ENCODE peak calls at places on chromosomes 5 and 9, in six cellular contexts. One of them, this sample, is unnamed.

GRCh38 chr5:14526493-14526892 is 55.1 kb upstream of the OTULINL start:
- DNase-seq in K562: no peak
- DNase-seq in neural progenitor cell: no peak
- DNase-seq in left ventricle myocardium inferior: no peak
- DNase-seq in pancreas: no peak
- DNase-seq in A549: no peak
- DNase-seq in this sample: no peak

GRCh38 chr9:18861599-18862546 is 171.1 kb downstream of the SAXO1 start:
- DNase-seq in pancreas: no peak
- DNase-seq in neural progenitor cell: peak
- DNase-seq in K562: no peak
- DNase-seq in left ventricle myocardium inferior: peak
- DNase-seq in A549: no peak
- DNase-seq in this sample: peak

GRCh38 chr9:13450723-13451122 is 171.2 kb upstream of the MPDZ start:
- DNase-seq in K562: no peak
- DNase-seq in left ventricle myocardium inferior: no peak
- DNase-seq in neural progenitor cell: peak
- DNase-seq in pancreas: no peak
- DNase-seq in A549: no peak
- DNase-seq in this sample: peak

GRCh38 chr5:72661405-72661804 is 154.2 kb upstream of the ZNF366 start:
- DNase-seq in neural progenitor cell: no peak
- DNase-seq in A549: no peak
- DNase-seq in pancreas: no peak
- DNase-seq in K562: no peak
- DNase-seq in left ventricle myocardium inferior: no peak
- DNase-seq in this sample: peak

GRCh38 chr5:158629591-158630312 is 470.0 kb downstream of the EBF1 start:
- DNase-seq in neural progenitor cell: no peak
- DNase-seq in left ventricle myocardium inferior: no peak
- DNase-seq in K562: no peak
- DNase-seq in A549: no peak
- DNase-seq in pancreas: no peak
- DNase-seq in this sample: no peak

GRCh38 chr9:33510264-33511183 is 13.5 kb upstream of the ANKRD18B start:
- DNase-seq in pancreas: peak
- DNase-seq in A549: peak
- DNase-seq in neural progenitor cell: peak
- DNase-seq in K562: peak
- DNase-seq in left ventricle myocardium inferior: peak
- DNase-seq in this sample: peak

GRCh38 chr9:99345936-99346335 is 123.9 kb downstream of the SEC61B start:
- DNase-seq in neural progenitor cell: no peak
- DNase-seq in pancreas: no peak
- DNase-seq in K562: no peak
- DNase-seq in left ventricle myocardium inferior: no peak
- DNase-seq in A549: no peak
- DNase-seq in this sample: no peak

GRCh38 chr5:71816307-71816706 is 97.2 kb downstream of the CARTPT start:
- DNase-seq in A549: no peak
- DNase-seq in left ventricle myocardium inferior: no peak
- DNase-seq in neural progenitor cell: no peak
- DNase-seq in pancreas: no peak
- DNase-seq in K562: no peak
- DNase-seq in this sample: no peak

GRCh38 chr5:114360816-114361723 is 800 bp upstream of the KCNN2 start:
- DNase-seq in left ventricle myocardium inferior: peak
- DNase-seq in pancreas: peak
- DNase-seq in K562: no peak
- DNase-seq in neural progenitor cell: peak
- DNase-seq in A549: peak
- DNase-seq in this sample: no peak

GRCh38 chr9:89756891-89757537 is 152.2 kb downstream of the GADD45G start:
- DNase-seq in A549: no peak
- DNase-seq in K562: no peak
- DNase-seq in left ventricle myocardium inferior: peak
- DNase-seq in pancreas: no peak
- DNase-seq in neural progenitor cell: no peak
- DNase-seq in this sample: no peak

GRCh38 chr5:58455066-58455465 is 4.8 kb downstream of the PLK2 start:
- DNase-seq in K562: no peak
- DNase-seq in neural progenitor cell: no peak
- DNase-seq in left ventricle myocardium inferior: no peak
- DNase-seq in A549: no peak
- DNase-seq in pancreas: no peak
- DNase-seq in this sample: peak

GRCh38 chr9:114033397-114034103 is 44.5 kb downstream of the AMBP start:
- DNase-seq in left ventricle myocardium inferior: no peak
- DNase-seq in neural progenitor cell: peak
- DNase-seq in pancreas: no peak
- DNase-seq in A549: no peak
- DNase-seq in K562: peak
- DNase-seq in this sample: peak

GRCh38 chr9:82149647-82150046 is 161.1 kb downstream of the SPATA31D1 start:
- DNase-seq in pancreas: no peak
- DNase-seq in A549: no peak
- DNase-seq in K562: no peak
- DNase-seq in neural progenitor cell: no peak
- DNase-seq in left ventricle myocardium inferior: no peak
- DNase-seq in this sample: no peak

GRCh38 chr5:60522299-60522915 is 177.6 kb downstream of the DEPDC1B start:
- DNase-seq in A549: no peak
- DNase-seq in K562: no peak
- DNase-seq in neural progenitor cell: no peak
- DNase-seq in left ventricle myocardium inferior: no peak
- DNase-seq in pancreas: no peak
- DNase-seq in this sample: peak

GRCh38 chr5:81391-82021 is 10.5 kb upstream of the PLEKHG4B start:
- DNase-seq in neural progenitor cell: peak
- DNase-seq in A549: no peak
- DNase-seq in K562: no peak
- DNase-seq in left ventricle myocardium inferior: no peak
- DNase-seq in pancreas: no peak
- DNase-seq in this sample: no peak

GRCh38 chr9:591292-591691 is 250.2 kb upstream of the DMRT1 start:
- DNase-seq in pancreas: peak
- DNase-seq in left ventricle myocardium inferior: peak
- DNase-seq in K562: no peak
- DNase-seq in A549: no peak
- DNase-seq in neural progenitor cell: no peak
- DNase-seq in this sample: peak

GRCh38 chr5:14347522-14347921 is 204.4 kb downstream of the TRIO start:
- DNase-seq in K562: no peak
- DNase-seq in left ventricle myocardium inferior: no peak
- DNase-seq in neural progenitor cell: no peak
- DNase-seq in pancreas: no peak
- DNase-seq in A549: no peak
- DNase-seq in this sample: no peak

GRCh38 chr9:70466976-70467551 is 52.6 kb upstream of the KLF9 start:
- DNase-seq in K562: no peak
- DNase-seq in A549: no peak
- DNase-seq in pancreas: no peak
- DNase-seq in neural progenitor cell: no peak
- DNase-seq in left ventricle myocardium inferior: no peak
- DNase-seq in this sample: peak

GRCh38 chr9:108003551-108003950 is 514.0 kb upstream of the KLF4 start:
- DNase-seq in neural progenitor cell: no peak
- DNase-seq in left ventricle myocardium inferior: no peak
- DNase-seq in A549: no peak
- DNase-seq in K562: no peak
- DNase-seq in pancreas: no peak
- DNase-seq in this sample: no peak

GRCh38 chr9:107999011-107999410 is 509.4 kb upstream of the KLF4 start:
- DNase-seq in K562: no peak
- DNase-seq in neural progenitor cell: peak
- DNase-seq in left ventricle myocardium inferior: no peak
- DNase-seq in pancreas: no peak
- DNase-seq in A549: no peak
- DNase-seq in this sample: no peak

GRCh38 chr9:108001219-108001618 is 511.6 kb upstream of the KLF4 start:
- DNase-seq in K562: no peak
- DNase-seq in pancreas: no peak
- DNase-seq in left ventricle myocardium inferior: no peak
- DNase-seq in neural progenitor cell: no peak
- DNase-seq in A549: no peak
- DNase-seq in this sample: no peak

GRCh38 chr9:108002296-108003056 is 512.9 kb upstream of the KLF4 start:
- DNase-seq in K562: no peak
- DNase-seq in A549: no peak
- DNase-seq in pancreas: no peak
- DNase-seq in neural progenitor cell: no peak
- DNase-seq in left ventricle myocardium inferior: no peak
- DNase-seq in this sample: peak

DNA sequence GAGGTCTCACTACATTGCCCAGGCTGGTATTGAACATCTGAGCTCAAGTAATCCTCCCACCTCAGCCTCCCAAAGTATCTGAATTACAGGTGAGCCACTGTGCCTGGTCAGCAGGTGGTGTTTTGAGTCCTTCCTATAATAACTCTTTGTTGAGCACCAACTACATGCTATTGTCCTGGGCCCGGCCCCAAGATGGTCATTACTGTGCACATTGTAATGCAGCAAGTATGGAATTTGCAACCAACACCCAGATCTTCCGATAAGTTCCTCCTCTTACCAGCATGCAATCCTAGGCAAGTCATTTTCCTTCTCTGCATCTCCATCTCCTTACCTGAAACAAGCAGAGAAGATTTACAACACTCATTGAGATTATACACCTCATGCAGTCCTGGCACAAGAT is 510.3 kb upstream of the KLF4 start:
- DNase-seq in A549: no peak
- DNase-seq in left ventricle myocardium inferior: no peak
- DNase-seq in pancreas: no peak
- DNase-seq in K562: no peak
- DNase-seq in neural progenitor cell: no peak
- DNase-seq in this sample: no peak
- TF ChIP-seq CTCF in A549: no peak
- TF ChIP-seq CTCF in left ventricle myocardium inferior: no peak
- TF ChIP-seq CTCF in pancreas: no peak
- TF ChIP-seq CTCF in K562: no peak
- TF ChIP-seq CTCF in neural progenitor cell: no peak
- TF ChIP-seq CTCF in this sample: no peak

GRCh38 chr5:5271606-5272321 is 131.6 kb downstream of the ADAMTS16 start:
- DNase-seq in pancreas: no peak
- DNase-seq in neural progenitor cell: peak
- DNase-seq in left ventricle myocardium inferior: no peak
- DNase-seq in K562: no peak
- DNase-seq in A549: no peak
- DNase-seq in this sample: no peak
- H3K4me3 ChIP-seq in pancreas: no peak
- H3K4me3 ChIP-seq in neural progenitor cell: no peak
- H3K4me3 ChIP-seq in left ventricle myocardium inferior: peak
- H3K4me3 ChIP-seq in K562: no peak
- H3K4me3 ChIP-seq in A549: no peak
- H3K4me3 ChIP-seq in this sample: peak

GRCh38 chr9:135087489-135087791 is at the start of gene OLFM1:
- DNase-seq in neural progenitor cell: peak
- DNase-seq in pancreas: peak
- DNase-seq in A549: peak
- DNase-seq in left ventricle myocardium inferior: peak
- DNase-seq in K562: peak
- DNase-seq in this sample: peak
- TF ChIP-seq CTCF in neural progenitor cell: peak
- TF ChIP-seq CTCF in pancreas: peak
- TF ChIP-seq CTCF in A549: peak
- TF ChIP-seq CTCF in left ventricle myocardium inferior: peak
- TF ChIP-seq CTCF in K562: peak
- TF ChIP-seq CTCF in this sample: peak

GRCh38 chr9:30773427-30773826 is 1611.0 kb upstream of the ACO1 start:
- DNase-seq in K562: no peak
- DNase-seq in A549: no peak
- DNase-seq in left ventricle myocardium inferior: no peak
- DNase-seq in pancreas: peak
- DNase-seq in neural progenitor cell: no peak
- DNase-seq in this sample: no peak

GRCh38 chr9:30771278-30771677 is 1613.2 kb upstream of the ACO1 start:
- DNase-seq in K562: no peak
- DNase-seq in left ventricle myocardium inferior: no peak
- DNase-seq in A549: no peak
- DNase-seq in pancreas: no peak
- DNase-seq in neural progenitor cell: no peak
- DNase-seq in this sample: no peak

GRCh38 chr9:30774326-30774725 is 1610.1 kb upstream of the ACO1 start:
- DNase-seq in pancreas: peak
- DNase-seq in A549: no peak
- DNase-seq in left ventricle myocardium inferior: no peak
- DNase-seq in neural progenitor cell: peak
- DNase-seq in K562: peak
- DNase-seq in this sample: peak

DNA sequence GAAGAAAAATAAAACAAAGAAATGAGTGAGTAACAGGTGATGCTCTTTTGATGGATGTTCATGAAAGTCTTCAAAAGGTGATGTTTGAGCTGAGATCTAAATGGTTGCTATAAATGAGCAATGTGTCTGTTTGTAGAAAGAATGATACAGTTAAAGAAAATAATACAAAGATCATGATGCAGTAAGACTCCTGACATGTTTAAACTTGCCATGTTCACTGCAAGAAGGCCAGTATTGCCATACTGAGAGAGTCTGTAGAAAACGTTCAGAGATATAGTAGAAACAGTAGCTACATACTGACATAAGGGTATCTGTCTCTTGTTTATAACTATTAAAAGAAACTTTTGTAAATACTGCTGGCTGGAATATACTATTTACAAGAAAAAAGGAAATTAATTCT is 1609.2 kb upstream of the ACO1 start:
- DNase-seq in pancreas: no peak
- DNase-seq in neural progenitor cell: no peak
- DNase-seq in left ventricle myocardium inferior: no peak
- DNase-seq in K562: no peak
- DNase-seq in A549: no peak
- DNase-seq in this sample: no peak
- H3K4me3 ChIP-seq in pancreas: no peak
- H3K4me3 ChIP-seq in neural progenitor cell: no peak
- H3K4me3 ChIP-seq in left ventricle myocardium inferior: no peak
- H3K4me3 ChIP-seq in K562: no peak
- H3K4me3 ChIP-seq in A549: no peak
- H3K4me3 ChIP-seq in this sample: no peak